ENCODE peak calls at places on chromosomes 7 and 10, in four cellular contexts. Z is stimulated activated CD8-positive, alpha-beta memory T cell treated with anti-CD3 and anti-CD28 coated beads, Interleukin-15, amount 100 ng/mL, for 24 hours; X is activated T-helper 1 cell treated with Interleukin-2 at 50 U/mL for 16 hours; P is left ventricle myocardium inferior. F is an unnamed sample.
A peak's percentile ranks its signal among the peaks of the same experiment; 100 is the strongest.

GRCh38 chr7:50640779-50641178 is 75.6 kb upstream of the DDC start:
- DNase-seq in Z (no peak), X (no peak), P (no peak), F (no peak)

GRCh38 chr7:102273749-102274712 is 12.6 kb upstream of the SH2B2 start:
- DNase-seq in Z (no peak), X (no peak), P (no peak), F (no peak)

GRCh38 chr10:105643662-105644061 is 1002.6 kb downstream of the SORCS3 start:
- DNase-seq in Z (no peak), X (no peak), P (no peak), F (no peak)

GRCh38 chr10:121036431-121036830 is 185.3 kb downstream of the WDR11 start:
- DNase-seq in Z (no peak), X (no peak), P (no peak), F (no peak)

GRCh38 chr10:71632200-71632820 is 87.3 kb downstream of the C10orf105 start:
- DNase-seq in Z (no peak), X (no peak), P (no peak), F (no peak)

GRCh38 chr7:110522751-110523200 is 568.2 kb upstream of the LRRN3 start:
- DNase-seq in Z (no peak), X (no peak), P (no peak), F (no peak)

GRCh38 chr7:167087-167855 is 25.1 kb upstream of the FAM20C start:
- DNase-seq in Z (no peak), X (no peak), P (no peak), F (no peak)

GRCh38 chr7:122068046-122068445 is 76.0 kb downstream of the AASS start:
- DNase-seq in Z (no peak), X (no peak), P (no peak), F (no peak)

GRCh38 chr10:129545257-129545656 is 78.2 kb downstream of the MGMT start:
- DNase-seq in Z (no peak), X (no peak), P (no peak), F (no peak)

GRCh38 chr10:80205478-80206276 is at the start of gene ANXA11:
- DNase-seq in Z (peak; percentile 59), X (peak; percentile 84), P (peak; percentile 86), F (peak; percentile 73)

GRCh38 chr10:126135177-126135576 is 238.8 kb downstream of the FANK1 start:
- DNase-seq in Z (no peak), X (no peak), P (no peak), F (no peak)

GRCh38 chr10:96752380-96752779 is 32.1 kb upstream of the PIK3AP1 start:
- DNase-seq in Z (no peak), X (no peak), P (no peak), F (no peak)

GRCh38 chr7:69814421-69814962 is 216.2 kb downstream of the AUTS2 start:
- DNase-seq in Z (no peak), X (no peak), P (peak; percentile 45), F (no peak)

GRCh38 chr7:43537765-43538403 is 45.0 kb upstream of the STK17A start:
- DNase-seq in Z (no peak), X (no peak), P (no peak), F (no peak)

GRCh38 chr7:24653316-24654085 is 80.2 kb downstream of the PALS2 start:
- DNase-seq in Z (no peak), X (no peak), P (no peak), F (no peak)

GRCh38 chr7:135620980-135621850 is 41.1 kb upstream of the STMP1 start:
- DNase-seq in Z (no peak), X (no peak), P (no peak), F (no peak)

GRCh38 chr7:94289071-94289470 is 105.6 kb upstream of the COL1A2 start:
- DNase-seq in Z (no peak), X (no peak), P (peak; percentile 31), F (no peak)

GRCh38 chr10:78404296-78404695 is 370.6 kb downstream of the RPS24 start:
- DNase-seq in Z (no peak), X (no peak), P (no peak), F (no peak)

GRCh38 chr10:84600947-84601346 is 272.6 kb downstream of the CCSER2 start:
- DNase-seq in Z (no peak), X (no peak), P (no peak), F (no peak)

GRCh38 chr7:130877236-130877635 is 143.2 kb upstream of the KLF14 start:
- DNase-seq in Z (no peak), X (no peak), P (no peak), F (no peak)

GRCh38 chr10:72322030-72322279 is 32.8 kb downstream of the DNAJB12 start:
- DNase-seq in Z (no peak), X (no peak), P (no peak), F (no peak)

GRCh38 chr7:98254951-98255610 is 3.0 kb upstream of the TECPR1 start:
- DNase-seq in Z (no peak), X (no peak), P (no peak), F (no peak)

GRCh38 chr7:151888716-151889115 is 11.8 kb upstream of the PRKAG2 start:
- DNase-seq in Z (no peak), X (no peak), P (no peak), F (no peak)

GRCh38 chr10:44969854-44970253 is 8.8 kb downstream of the DEPP1 start:
- DNase-seq in Z (no peak), X (no peak), P (peak; percentile 66), F (no peak)

GRCh38 chr10:62498271-62498670 is 124.1 kb downstream of the ZNF365 start:
- DNase-seq in Z (no peak), X (no peak), P (no peak), F (no peak)

GRCh38 chr7:22194633-22195273 is 162.2 kb downstream of the RAPGEF5 start:
- DNase-seq in Z (no peak), X (no peak), P (no peak), F (no peak)

GRCh38 chr7:123571684-123572083 is 14.1 kb upstream of the NDUFA5 start:
- DNase-seq in Z (no peak), X (no peak), P (no peak), F (no peak)

GRCh38 chr7:17580141-17580540 is 281.7 kb downstream of the AHR start:
- DNase-seq in Z (no peak), X (no peak), P (no peak), F (no peak)

F was measured in natural killer cell.